ENCODE peak calls at places on chromosomes 3 and 15, in nine cellular contexts. I is mesothelial cell of epicardium; A is HFF-Myc; W is GM04503; L is stimulated activated CD8-positive, alpha-beta memory T cell treated with anti-CD3 and anti-CD28 coated beads, Interleukin-15, amount 100 ng/mL, for 48 hours; M is HCEC 1CT; Q is AG09319; D is stromal cell of bone marrow; H is T follicular helper cell. Z is an unnamed sample.

GRCh38 chr15:68197661-68198437 is 7.3 kb downstream of the CALML4 start:
- DNase-seq in I (no peak), A (no peak), W (no peak), L (no peak), M (no peak), Q (no peak), D (no peak), H (no peak), Z (no peak)

GRCh38 chr3:138331143-138331894 is 1.7 kb upstream of the NME9 start:
- DNase-seq in I (no peak), A (no peak), W (no peak), L (no peak), M (peak), Q (no peak), D (peak), H (no peak), Z (no peak)

GRCh38 chr15:48064435-48064834 is 56.4 kb upstream of the SLC24A5 start:
- DNase-seq in I (no peak), A (no peak), W (no peak), L (no peak), M (peak), Q (no peak), D (no peak), H (no peak), Z (no peak)

GRCh38 chr3:114221881-114222264 is 15.5 kb downstream of the ZNF80 start:
- DNase-seq in I (no peak), A (no peak), W (no peak), L (no peak), M (no peak), Q (no peak), D (no peak), H (no peak), Z (no peak)

GRCh38 chr3:32421991-32422859 is 30.6 kb downstream of the CMTM7 start:
- DNase-seq in I (no peak), A (peak), W (peak), L (no peak), M (peak), Q (peak), D (peak), H (no peak), Z (no peak)

GRCh38 chr15:33094336-33094735 is 100.2 kb downstream of the FMN1 start:
- DNase-seq in I (no peak), A (no peak), W (no peak), L (no peak), M (no peak), Q (no peak), D (peak), H (no peak), Z (no peak)

GRCh38 chr3:107452436-107452835 is 70.3 kb upstream of the BBX start:
- DNase-seq in I (no peak), A (no peak), W (no peak), L (no peak), M (peak), Q (no peak), D (no peak), H (no peak), Z (no peak)

GRCh38 chr3:23735575-23736326 is 70.0 kb upstream of the UBE2E1 start:
- DNase-seq in I (no peak), A (no peak), W (no peak), L (no peak), M (no peak), Q (no peak), D (no peak), H (no peak), Z (no peak)

GRCh38 chr15:97961067-97961954 is 808 bp downstream of the ARRDC4 start:
- DNase-seq in I (peak), A (no peak), W (no peak), L (no peak), M (peak), Q (no peak), D (no peak), H (peak), Z (peak)

GRCh38 chr15:32746116-32746857 is 28.5 kb downstream of the GREM1 start:
- DNase-seq in I (no peak), A (no peak), W (no peak), L (no peak), M (no peak), Q (no peak), D (no peak), H (no peak), Z (no peak)

GRCh38 chr15:35746121-35746520 is 200.2 kb upstream of the DPH6 start:
- DNase-seq in I (no peak), A (no peak), W (no peak), L (no peak), M (peak), Q (no peak), D (peak), H (no peak), Z (no peak)

GRCh38 chr3:31758342-31758741 is 222.7 kb downstream of the OSBPL10 start:
- DNase-seq in I (no peak), A (no peak), W (no peak), L (no peak), M (no peak), Q (no peak), D (no peak), H (no peak), Z (no peak)

GRCh38 chr3:171352387-171352935 is 107.7 kb downstream of the TNIK start:
- DNase-seq in I (no peak), A (no peak), W (no peak), L (no peak), M (no peak), Q (no peak), D (no peak), H (no peak), Z (no peak)

GRCh38 chr3:69869643-69870042 is 129.9 kb upstream of the SAMMSON start:
- DNase-seq in I (no peak), A (no peak), W (no peak), L (no peak), M (peak), Q (no peak), D (no peak), H (no peak), Z (no peak)

GRCh38 chr15:100123611-100124010 is 218.2 kb downstream of the ADAMTS17 start:
- DNase-seq in I (no peak), A (no peak), W (no peak), L (no peak), M (no peak), Q (no peak), D (peak), H (no peak), Z (no peak)